ENCODE peak calls at places on chromosomes 5 and 9, in four cellular contexts. K is T-helper 17 cell; E is stimulated activated naive B cell treated with anti-CD40 and anti-IgM and Interleukin-4, amounts not matched to agents 10 μg/mL and 1 μg/mL and 100 μg/mL, for 72 hours; V is SHP77 treated with DMSO at 0.1 percent for 48 hours. W is an unnamed sample.
A peak's percentile ranks its signal among the peaks of the same experiment; 100 is the strongest.

GRCh38 chr5:147188200-147189108 is 46.4 kb upstream of the STK32A start:
- DNase-seq in K (no peak), E (peak; percentile 7), V (peak; percentile 62), W (no peak)

GRCh38 chr9:77802512-77803293 is 154.6 kb upstream of the GNA14 start:
- DNase-seq in V (peak; percentile 40), K (no peak), E (no peak), W (no peak)

GRCh38 chr9:4987996-4988421 is 2.9 kb downstream of the JAK2 start:
- DNase-seq in K (no peak), V (peak; percentile 12), E (peak; percentile 17), W (peak; percentile 19)

GRCh38 chr9:89978185-89978584 is 373.4 kb downstream of the GADD45G start:
- DNase-seq in E (no peak), K (no peak), V (peak; percentile 55), W (no peak)

GRCh38 chr9:109914280-109915027 is 134.5 kb downstream of the PALM2AKAP2 start:
- DNase-seq in E (peak; percentile 81), V (no peak), K (no peak), W (no peak)

GRCh38 chr9:92745236-92745790 is 19.3 kb downstream of the BICD2 start:
- DNase-seq in V (no peak), E (no peak), K (no peak), W (no peak)

GRCh38 chr5:320524-321232 is 836 bp upstream of the AHRR start:
- DNase-seq in K (no peak), V (no peak), E (no peak), W (no peak)

GRCh38 chr5:172683696-172684464 is 42.8 kb downstream of the NEURL1B start:
- DNase-seq in V (no peak), E (peak; percentile 39), K (peak; percentile 67), W (no peak)

GRCh38 chr9:135582966-135583685 is 21.6 kb downstream of the PAEP start:
- DNase-seq in K (no peak), E (no peak), V (no peak), W (no peak)

GRCh38 chr5:133992429-133993151 is 12.2 kb downstream of the VDAC1 start:
- DNase-seq in V (no peak), E (no peak), K (no peak), W (no peak)

GRCh38 chr5:155728146-155728856 is 598.7 kb upstream of the SGCD start:
- DNase-seq in V (no peak), K (no peak), E (no peak), W (peak; percentile 29)

GRCh38 chr9:24657387-24657786 is 111.7 kb upstream of the IZUMO3 start:
- DNase-seq in V (no peak), E (no peak), K (no peak), W (no peak)

GRCh38 chr9:14910178-14910805 is at the start of gene FREM1:
- DNase-seq in V (no peak), K (no peak), E (no peak), W (no peak)

GRCh38 chr5:32805966-32806626 is 95.0 kb downstream of the NPR3 start:
- DNase-seq in E (no peak), K (no peak), V (no peak), W (no peak)

GRCh38 chr5:178121450-178122276 is 8.3 kb downstream of the N4BP3 start:
- DNase-seq in V (peak; percentile 51), K (no peak), E (no peak), W (no peak)

GRCh38 chr5:148978370-148979103 is 84.3 kb downstream of the SH3TC2 start:
- DNase-seq in K (no peak), E (no peak), V (no peak), W (no peak)

GRCh38 chr9:120412425-120412951 is 167.5 kb downstream of the CDK5RAP2 start:
- DNase-seq in K (no peak), V (no peak), E (no peak), W (no peak)

GRCh38 chr5:34001231-34001935 is 6.5 kb downstream of the AMACR start:
- DNase-seq in K (no peak), E (no peak), V (peak; percentile 100), W (no peak)

GRCh38 chr5:113450366-113451328 is 15.9 kb upstream of the TSSK1B start:
- DNase-seq in E (no peak), V (no peak), K (no peak), W (no peak)

GRCh38 chr5:94847019-94847418 is 228.6 kb downstream of the SLF1 start:
- DNase-seq in K (no peak), V (no peak), E (no peak), W (no peak)

GRCh38 chr9:94079236-94079635 is 5.0 kb upstream of the PTPDC1 start:
- DNase-seq in K (no peak), E (no peak), V (no peak), W (no peak)

GRCh38 chr5:171369056-171369455 is 18.6 kb upstream of the NPM1 start:
- DNase-seq in V (no peak), E (no peak), K (no peak), W (no peak)

GRCh38 chr9:21789541-21790037 is 12.8 kb upstream of the MTAP start:
- DNase-seq in K (no peak), E (peak; percentile 35), V (peak; percentile 19), W (peak; percentile 7)